ENCODE peak calls at places on chromosomes 16 and 17, in four cellular contexts. One of them, this sample, is unnamed.

GRCh38 chr17:35765086-35765710 is 4.5 kb downstream of the C17orf50 start:
- DNase-seq in NB4: no peak
- DNase-seq in lower leg skin: no peak
- DNase-seq in GM12891: no peak
- DNase-seq in this sample: no peak

GRCh38 chr17:81153340-81153803 is 11.9 kb upstream of the PVALEF start:
- DNase-seq in NB4: peak
- DNase-seq in lower leg skin: no peak
- DNase-seq in GM12891: no peak
- DNase-seq in this sample: no peak

GRCh38 chr16:24753437-24753836 is 24.0 kb downstream of the TNRC6A start:
- DNase-seq in NB4: no peak
- DNase-seq in lower leg skin: no peak
- DNase-seq in GM12891: no peak
- DNase-seq in this sample: no peak

GRCh38 chr17:46742539-46743270 is 75.8 kb downstream of the WNT3 start:
- DNase-seq in NB4: peak
- DNase-seq in lower leg skin: no peak
- DNase-seq in GM12891: no peak
- DNase-seq in this sample: peak

GRCh38 chr16:53080345-53081031 is 25.7 kb downstream of the CHD9 start:
- DNase-seq in NB4: no peak
- DNase-seq in lower leg skin: peak
- DNase-seq in GM12891: no peak
- DNase-seq in this sample: no peak

GRCh38 chr16:74035816-74036215 is 260.8 kb upstream of the PSMD7 start:
- DNase-seq in NB4: peak
- DNase-seq in lower leg skin: no peak
- DNase-seq in GM12891: peak
- DNase-seq in this sample: no peak

GRCh38 chr17:71921726-71922320 is 199.0 kb upstream of the SOX9 start:
- DNase-seq in NB4: no peak
- DNase-seq in lower leg skin: no peak
- DNase-seq in GM12891: no peak
- DNase-seq in this sample: no peak

GRCh38 chr17:20141201-20141999 is 132.2 kb downstream of the SPECC1 start:
- DNase-seq in NB4: no peak
- DNase-seq in lower leg skin: no peak
- DNase-seq in GM12891: no peak
- DNase-seq in this sample: no peak

GRCh38 chr16:27826893-27827289 is 236.6 kb downstream of the GSG1L start:
- DNase-seq in NB4: no peak
- DNase-seq in lower leg skin: peak
- DNase-seq in GM12891: no peak
- DNase-seq in this sample: no peak

GRCh38 chr17:79676796-79677195 is 53.9 kb upstream of the ENPP7 start:
- DNase-seq in NB4: no peak
- DNase-seq in lower leg skin: no peak
- DNase-seq in GM12891: no peak
- DNase-seq in this sample: no peak

GRCh38 chr16:62190426-62190825 is 154.2 kb upstream of the CDH8 start:
- DNase-seq in NB4: peak
- DNase-seq in lower leg skin: no peak
- DNase-seq in GM12891: no peak
- DNase-seq in this sample: no peak

GRCh38 chr17:15479697-15480096 is 12.3 kb upstream of the CDRT4 start:
- DNase-seq in NB4: no peak
- DNase-seq in lower leg skin: no peak
- DNase-seq in GM12891: no peak
- DNase-seq in this sample: no peak

GRCh38 chr17:36880506-36880905 is 56.8 kb upstream of the LHX1 start:
- DNase-seq in NB4: no peak
- DNase-seq in lower leg skin: no peak
- DNase-seq in GM12891: no peak
- DNase-seq in this sample: no peak

GRCh38 chr17:7442142-7442541 is 2.7 kb upstream of the CHRNB1 start:
- DNase-seq in NB4: no peak
- DNase-seq in lower leg skin: no peak
- DNase-seq in GM12891: no peak
- DNase-seq in this sample: no peak

GRCh38 chr17:7046127-7046724 is 2.3 kb upstream of the SLC16A11 start:
- DNase-seq in NB4: no peak
- DNase-seq in lower leg skin: peak
- DNase-seq in GM12891: no peak
- DNase-seq in this sample: no peak

GRCh38 chr16:17273142-17273561 is 197.6 kb downstream of the XYLT1 start:
- DNase-seq in NB4: peak
- DNase-seq in lower leg skin: no peak
- DNase-seq in GM12891: no peak
- DNase-seq in this sample: peak

GRCh38 chr17:61731330-61731729 is 132.0 kb downstream of the BRIP1 start:
- DNase-seq in NB4: no peak
- DNase-seq in lower leg skin: no peak
- DNase-seq in GM12891: no peak
- DNase-seq in this sample: no peak

GRCh38 chr16:70687671-70688265 is 1.9 kb upstream of the MTSS2 start:
- DNase-seq in NB4: no peak
- DNase-seq in lower leg skin: no peak
- DNase-seq in GM12891: no peak
- DNase-seq in this sample: no peak

GRCh38 chr16:30896890-30897730 is 696 bp downstream of the CTF1 start:
- DNase-seq in NB4: peak
- DNase-seq in lower leg skin: peak
- DNase-seq in GM12891: peak
- DNase-seq in this sample: peak

GRCh38 chr17:12429125-12429524 is 236.6 kb upstream of the MYOCD start:
- DNase-seq in NB4: no peak
- DNase-seq in lower leg skin: no peak
- DNase-seq in GM12891: no peak
- DNase-seq in this sample: no peak

GRCh38 chr17:82582208-82582607 is 62.7 kb downstream of the FOXK2 start:
- DNase-seq in NB4: peak
- DNase-seq in lower leg skin: no peak
- DNase-seq in GM12891: no peak
- DNase-seq in this sample: no peak

GRCh38 chr16:318628-319027 is 33.9 kb downstream of the AXIN1 start:
- DNase-seq in NB4: no peak
- DNase-seq in lower leg skin: no peak
- DNase-seq in GM12891: peak
- DNase-seq in this sample: no peak

GRCh38 chr17:79036609-79037008 is 12.6 kb downstream of the C1QTNF1 start:
- DNase-seq in NB4: peak
- DNase-seq in lower leg skin: peak
- DNase-seq in GM12891: no peak
- DNase-seq in this sample: no peak

GRCh38 chr16:67803894-67804293 is 2.5 kb downstream of the RANBP10 start:
- DNase-seq in NB4: peak
- DNase-seq in lower leg skin: no peak
- DNase-seq in GM12891: no peak
- DNase-seq in this sample: no peak

GRCh38 chr16:11613381-11614303 is 26.9 kb upstream of the LITAF start:
- DNase-seq in NB4: peak
- DNase-seq in lower leg skin: peak
- DNase-seq in GM12891: no peak
- DNase-seq in this sample: peak

GRCh38 chr16:11610580-11610979 is 23.9 kb upstream of the LITAF start:
- DNase-seq in NB4: peak
- DNase-seq in lower leg skin: no peak
- DNase-seq in GM12891: no peak
- DNase-seq in this sample: peak

GRCh38 chr16:11612110-11612981 is 25.6 kb upstream of the LITAF start:
- DNase-seq in NB4: peak
- DNase-seq in lower leg skin: no peak
- DNase-seq in GM12891: no peak
- DNase-seq in this sample: peak

GRCh38 chr16:11610121-11610505 is 23.4 kb upstream of the LITAF start:
- DNase-seq in NB4: no peak
- DNase-seq in lower leg skin: no peak
- DNase-seq in GM12891: no peak
- DNase-seq in this sample: no peak

DNA sequence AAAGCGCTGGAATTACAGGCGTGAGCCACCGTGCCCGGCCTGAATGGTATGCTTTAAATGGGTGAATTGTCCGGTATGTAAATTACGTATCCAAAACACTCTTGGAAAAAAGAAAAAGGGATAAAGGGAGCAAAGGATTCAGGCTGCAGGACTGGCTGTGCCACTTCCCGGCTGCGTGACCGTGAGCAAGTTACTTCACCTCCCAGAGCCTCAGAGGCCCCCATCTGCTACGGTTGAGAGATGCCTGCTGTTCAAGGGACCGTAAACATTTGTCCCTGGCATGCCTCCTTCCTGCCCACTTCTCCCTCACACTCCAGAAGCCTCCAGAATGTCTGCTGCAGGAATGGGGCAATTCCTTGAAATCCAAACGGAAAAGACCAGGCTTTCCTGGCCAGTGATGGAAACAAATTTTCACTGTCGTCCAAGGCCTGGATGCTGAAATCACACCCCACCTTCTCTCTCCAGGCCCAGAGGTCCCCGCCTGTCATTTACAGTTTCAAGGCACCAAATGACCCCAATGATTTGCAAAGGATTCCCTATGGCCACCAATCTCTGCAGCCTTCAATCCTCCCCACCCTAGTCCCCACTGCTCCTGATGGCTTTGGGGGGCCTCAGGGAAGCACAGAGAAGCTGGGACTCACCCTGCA is 22.9 kb upstream of the LITAF start:
- DNase-seq in NB4: no peak
- DNase-seq in lower leg skin: no peak
- DNase-seq in GM12891: no peak
- DNase-seq in this sample: no peak
- TF ChIP-seq POLR2A in NB4: no peak
- TF ChIP-seq POLR2A in lower leg skin: no peak
- TF ChIP-seq POLR2A in GM12891: no peak
- TF ChIP-seq POLR2A in this sample: no peak

GRCh38 chr16:57060323-57061083 is 31.9 kb upstream of the CPNE2 start:
- DNase-seq in NB4: no peak
- DNase-seq in lower leg skin: no peak
- DNase-seq in GM12891: no peak
- DNase-seq in this sample: no peak
- TF ChIP-seq POLR2A in NB4: no peak
- TF ChIP-seq POLR2A in lower leg skin: no peak
- TF ChIP-seq POLR2A in GM12891: no peak
- TF ChIP-seq POLR2A in this sample: no peak

GRCh38 chr17:1488826-1489275 is 3.6 kb downstream of the MYO1C start:
- DNase-seq in NB4: no peak
- DNase-seq in lower leg skin: no peak
- DNase-seq in GM12891: no peak
- DNase-seq in this sample: no peak

GRCh38 chr17:1486802-1487695 is 5.4 kb downstream of the MYO1C start:
- DNase-seq in NB4: peak
- DNase-seq in lower leg skin: peak
- DNase-seq in GM12891: peak
- DNase-seq in this sample: peak

GRCh38 chr17:1485748-1486376 is 6.6 kb downstream of the MYO1C start:
- DNase-seq in NB4: no peak
- DNase-seq in lower leg skin: peak
- DNase-seq in GM12891: peak
- DNase-seq in this sample: peak

GRCh38 chr17:1490643-1491405 is 1.7 kb downstream of the MYO1C start:
- DNase-seq in NB4: peak
- DNase-seq in lower leg skin: peak
- DNase-seq in GM12891: peak
- DNase-seq in this sample: peak

GRCh38 chr17:1487939-1488825 is 4.3 kb downstream of the MYO1C start:
- DNase-seq in NB4: no peak
- DNase-seq in lower leg skin: peak
- DNase-seq in GM12891: peak
- DNase-seq in this sample: peak
- TF ChIP-seq POLR2A in NB4: no peak
- TF ChIP-seq POLR2A in lower leg skin: no peak
- TF ChIP-seq POLR2A in GM12891: no peak
- TF ChIP-seq POLR2A in this sample: no peak

GRCh38 chr17:62840871-62841270 is 32.8 kb upstream of the MARCHF10 start:
- DNase-seq in NB4: no peak
- DNase-seq in lower leg skin: peak
- DNase-seq in GM12891: no peak
- DNase-seq in this sample: no peak
- TF ChIP-seq POLR2A in NB4: no peak
- TF ChIP-seq POLR2A in lower leg skin: no peak
- TF ChIP-seq POLR2A in GM12891: no peak
- TF ChIP-seq POLR2A in this sample: no peak

DNA sequence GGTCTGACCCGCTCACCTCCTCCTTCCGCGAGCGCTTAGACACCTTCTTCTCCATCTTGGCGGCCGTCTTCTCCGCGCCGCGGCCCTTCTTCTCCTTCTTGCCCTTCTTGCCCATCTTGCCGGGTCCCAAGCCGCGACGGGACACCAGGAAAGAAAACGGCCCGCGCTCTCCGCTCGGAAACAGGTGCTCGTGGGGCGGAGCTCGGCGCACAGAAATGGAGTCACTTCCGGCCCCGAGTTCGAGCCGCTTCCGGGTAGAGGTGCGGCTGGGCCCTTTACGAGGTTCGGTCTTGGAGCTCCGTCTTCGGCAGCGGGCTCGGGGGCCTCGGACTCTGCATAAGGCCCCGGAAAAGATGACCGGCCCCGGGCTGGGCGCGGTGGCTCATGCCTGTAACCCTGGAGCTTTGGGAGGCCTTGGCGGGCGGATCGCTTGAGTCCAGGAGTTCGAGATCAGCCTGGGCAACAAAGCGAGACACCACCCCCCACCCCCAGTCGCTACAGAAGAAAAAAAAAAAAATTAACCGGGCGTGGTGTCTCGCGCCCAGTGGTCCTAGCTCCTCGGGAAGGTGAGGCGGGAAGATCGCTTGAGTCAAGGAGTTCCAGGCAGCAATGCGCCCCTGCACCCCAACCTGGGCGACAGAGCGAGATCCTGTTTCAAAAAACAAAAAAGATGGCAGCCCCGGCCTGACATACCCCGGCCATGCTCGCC is at the start of gene KLHDC4:
- DNase-seq in NB4: peak
- DNase-seq in lower leg skin: peak
- DNase-seq in GM12891: peak
- DNase-seq in this sample: peak
- TF ChIP-seq POLR2A in NB4: no peak
- TF ChIP-seq POLR2A in lower leg skin: no peak
- TF ChIP-seq POLR2A in GM12891: peak
- TF ChIP-seq POLR2A in this sample: peak

DNA sequence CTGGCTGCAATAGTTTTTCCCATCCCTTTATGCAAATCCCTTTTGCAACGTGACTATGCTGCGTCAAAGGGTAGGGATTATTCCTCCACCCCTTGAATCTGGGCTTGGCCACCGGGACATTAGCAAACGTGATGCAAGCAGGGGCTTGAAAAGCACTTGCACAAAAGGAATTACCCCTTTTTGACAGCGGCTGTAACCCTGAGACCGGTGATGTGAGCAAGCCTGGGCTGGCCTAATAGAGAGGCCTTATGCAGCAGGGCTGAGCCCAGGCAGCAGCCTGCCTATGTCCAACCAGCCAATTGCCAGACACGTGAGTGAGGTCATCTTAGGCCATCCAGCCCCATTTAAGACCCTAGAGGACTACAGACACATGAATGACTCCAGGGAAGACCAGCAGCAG is 30.4 kb upstream of the PAFAH1B1 start:
- DNase-seq in NB4: no peak
- DNase-seq in lower leg skin: no peak
- DNase-seq in GM12891: no peak
- DNase-seq in this sample: no peak
- TF ChIP-seq POLR2A in NB4: no peak
- TF ChIP-seq POLR2A in lower leg skin: no peak
- TF ChIP-seq POLR2A in GM12891: no peak
- TF ChIP-seq POLR2A in this sample: no peak